ENCODE peak calls at places on chromosomes 4 and X, in five cellular contexts. M, J, A, I and W are unnamed samples.

GRCh38 chr4:56823933-56824600 is 2.6 kb upstream of the SPINK2 start:
- DNase-seq in I (no peak), A (no peak), M (no peak), J (no peak), W (no peak)

GRCh38 chr4:53905935-53906377 is 158.4 kb downstream of the CHIC2 start:
- DNase-seq in M (no peak), A (peak), I (peak), J (peak), W (peak)

GRCh38 chrX:86002076-86002896 is 45.1 kb downstream of the CHM start:
- DNase-seq in M (peak), A (peak), I (peak), J (no peak), W (no peak)

GRCh38 chr4:73589261-73589847 is 30.9 kb downstream of the RASSF6 start:
- DNase-seq in I (peak), J (no peak), M (no peak), A (no peak), W (no peak)

GRCh38 chr4:147975325-147975724 is 243.4 kb downstream of the ARHGAP10 start:
- DNase-seq in M (no peak), J (no peak), I (no peak), A (no peak), W (no peak)

GRCh38 chr4:16072168-16072567 is 11.7 kb downstream of the PROM1 start:
- DNase-seq in I (no peak), A (no peak), J (no peak), M (no peak), W (no peak)

GRCh38 chr4:12894062-12894461 is 590.1 kb downstream of the RAB28 start:
- DNase-seq in M (no peak), A (no peak), I (no peak), J (no peak), W (no peak)

GRCh38 chr4:166657261-166657660 is 577.0 kb downstream of the SPOCK3 start:
- DNase-seq in A (no peak), I (no peak), M (no peak), J (no peak), W (no peak)

GRCh38 chr4:127959794-127960193 is 5.2 kb downstream of the MFSD8 start:
- DNase-seq in A (no peak), M (no peak), I (no peak), J (no peak), W (no peak)

GRCh38 chrX:40253770-40254169 is 156.0 kb upstream of the BCOR start:
- DNase-seq in M (no peak), A (no peak), I (no peak), J (no peak), W (no peak)

GRCh38 chr4:153555730-153556440 is 89.7 kb downstream of the TMEM131L start:
- DNase-seq in M (peak), I (no peak), J (peak), A (no peak), W (no peak)

GRCh38 chr4:69697536-69697935 is 44.5 kb upstream of the UGT2A1 start:
- DNase-seq in J (no peak), A (no peak), M (no peak), I (no peak), W (no peak)

GRCh38 chrX:132375941-132376340 is 112.9 kb downstream of the MBNL3 start:
- DNase-seq in I (no peak), A (peak), J (no peak), M (no peak), W (peak)

GRCh38 chrX:80808160-80808735 is 1.4 kb downstream of the BRWD3 start:
- DNase-seq in A (peak), J (peak), I (peak), M (peak), W (peak)

GRCh38 chrX:112672788-112673560 is 6.8 kb downstream of the LHFPL1 start:
- DNase-seq in J (no peak), A (no peak), M (no peak), I (peak), W (no peak)

GRCh38 chr4:86033171-86033570 is 326.7 kb downstream of the MAPK10 start:
- DNase-seq in I (no peak), M (peak), A (no peak), J (peak), W (no peak)

GRCh38 chr4:76947369-76947768 is 2.2 kb upstream of the SEPTIN11 start:
- DNase-seq in M (no peak), I (no peak), A (no peak), J (no peak), W (no peak)

GRCh38 chr4:156242390-156242789 is 288.7 kb upstream of the CTSO start:
- DNase-seq in I (no peak), J (no peak), A (no peak), M (no peak), W (no peak)

GRCh38 chrX:19541196-19541595 is 25.9 kb upstream of the MAP3K15 start:
- DNase-seq in A (no peak), I (no peak), M (no peak), J (no peak), W (no peak)

GRCh38 chrX:97399400-97399799 is 515.7 kb downstream of the RPA4 start:
- DNase-seq in M (no peak), J (no peak), A (peak), I (peak), W (no peak)

GRCh38 chr4:137819964-137820383 is 287.7 kb upstream of the PCDH18 start:
- DNase-seq in J (no peak), A (peak), M (no peak), I (peak), W (peak)

GRCh38 chr4:80386281-80386886 is 50.9 kb downstream of the CFAP299 start:
- DNase-seq in M (no peak), J (no peak), I (no peak), A (no peak), W (no peak)

GRCh38 chr4:153651041-153651960 is 32.8 kb upstream of the TLR2 start:
- DNase-seq in I (no peak), J (peak), A (no peak), M (peak), W (peak)

GRCh38 chrX:97126020-97126419 is 242.3 kb downstream of the RPA4 start:
- DNase-seq in M (no peak), I (no peak), A (no peak), J (no peak), W (no peak)

GRCh38 chr4:105978684-105979296 is 83.5 kb downstream of the NPNT start:
- DNase-seq in A (no peak), M (no peak), J (peak), I (no peak), W (no peak)

GRCh38 chrX:115894087-115894486 is 276.5 kb upstream of the AGTR2 start:
- DNase-seq in J (no peak), M (peak), I (peak), A (peak), W (no peak)

GRCh38 chrX:47568656-47569295 is 7.8 kb downstream of the ARAF start:
- DNase-seq in I (peak), A (peak), J (no peak), M (no peak), W (peak)

GRCh38 chr4:118076958-118077766 is 42.9 kb downstream of the NDST3 start:
- DNase-seq in I (peak), M (no peak), A (peak), J (no peak), W (peak)

GRCh38 chrX:10525381-10525780 is 95.0 kb downstream of the MID1 start:
- DNase-seq in I (no peak), A (no peak), M (no peak), J (no peak), W (no peak)

GRCh38 chr4:121180558-121180957 is 16.4 kb upstream of the TNIP3 start:
- DNase-seq in J (no peak), I (no peak), M (no peak), A (no peak), W (no peak)

GRCh38 chr4:101346312-101346561 is 1.1 kb downstream of the PPP3CA start:
- DNase-seq in M (no peak), A (no peak), I (no peak), J (peak), W (peak)

GRCh38 chr4:22625301-22625700 is 67.4 kb upstream of the GBA3 start:
- DNase-seq in M (no peak), I (no peak), A (no peak), J (no peak), W (no peak)

GRCh38 chr4:4269856-4270255 is 20.1 kb downstream of the LYAR start:
- DNase-seq in M (no peak), I (no peak), J (no peak), A (no peak), W (no peak)

GRCh38 chrX:34918091-34918736 is 24.4 kb upstream of the FAM47B start:
- DNase-seq in A (peak), I (no peak), M (no peak), J (no peak), W (no peak)

GRCh38 chr4:95155759-95156451 is 392.9 kb downstream of the UNC5C start:
- DNase-seq in A (peak), M (no peak), J (no peak), I (peak), W (peak)
- H3K4me3 ChIP-seq in A (no peak), M (no peak), J (no peak), I (no peak), W (no peak)

GRCh38 chrX:49059209-49060191 is 701 bp downstream of the CCDC120 start:
- DNase-seq in I (no peak), A (no peak), M (no peak), J (no peak), W (no peak)
- H3K4me3 ChIP-seq in I (no peak), A (no peak), M (peak), J (no peak), W (no peak)

DNA sequence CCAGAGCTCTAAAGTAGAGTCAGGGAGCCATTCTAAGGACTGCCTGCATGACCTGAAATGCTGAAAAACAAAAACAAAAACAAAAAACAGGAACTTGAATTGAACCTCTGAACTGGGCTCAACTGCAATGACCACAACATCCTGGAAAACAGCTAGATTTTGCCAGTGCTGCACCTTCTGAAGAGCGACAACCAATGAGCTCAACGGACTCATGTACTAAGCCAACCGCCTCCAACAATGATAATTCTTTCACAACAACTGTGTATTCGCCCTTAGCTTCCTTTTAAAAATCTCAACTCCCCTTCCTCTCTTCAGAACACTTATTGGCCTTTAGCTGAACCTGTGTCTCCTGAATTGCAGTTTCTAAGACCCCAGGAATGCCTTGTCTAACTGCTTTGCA is 69.8 kb downstream of the HAUS3 start:
- DNase-seq in I (peak), A (no peak), M (no peak), J (no peak), W (peak)
- H3K4me3 ChIP-seq in I (no peak), A (no peak), M (no peak), J (no peak), W (peak)

GRCh38 chr4:165328708-165329107 is 1.2 kb downstream of the MSMO1 start:
- DNase-seq in I (no peak), A (no peak), J (no peak), M (no peak), W (no peak)

GRCh38 chr4:165331823-165332222 is 4.4 kb downstream of the MSMO1 start:
- DNase-seq in A (no peak), I (no peak), J (no peak), M (no peak), W (no peak)

GRCh38 chr4:165330666-165331065 is 3.2 kb downstream of the MSMO1 start:
- DNase-seq in J (no peak), A (no peak), M (no peak), I (no peak), W (no peak)

GRCh38 chr4:165331316-165331715 is 3.8 kb downstream of the MSMO1 start:
- DNase-seq in A (no peak), J (no peak), I (peak), M (no peak), W (no peak)

GRCh38 chr4:165330071-165330470 is 2.6 kb downstream of the MSMO1 start:
- DNase-seq in A (no peak), M (no peak), I (no peak), J (no peak), W (no peak)
- H3K4me3 ChIP-seq in A (no peak), M (peak), I (peak), J (no peak), W (no peak)

DNA sequence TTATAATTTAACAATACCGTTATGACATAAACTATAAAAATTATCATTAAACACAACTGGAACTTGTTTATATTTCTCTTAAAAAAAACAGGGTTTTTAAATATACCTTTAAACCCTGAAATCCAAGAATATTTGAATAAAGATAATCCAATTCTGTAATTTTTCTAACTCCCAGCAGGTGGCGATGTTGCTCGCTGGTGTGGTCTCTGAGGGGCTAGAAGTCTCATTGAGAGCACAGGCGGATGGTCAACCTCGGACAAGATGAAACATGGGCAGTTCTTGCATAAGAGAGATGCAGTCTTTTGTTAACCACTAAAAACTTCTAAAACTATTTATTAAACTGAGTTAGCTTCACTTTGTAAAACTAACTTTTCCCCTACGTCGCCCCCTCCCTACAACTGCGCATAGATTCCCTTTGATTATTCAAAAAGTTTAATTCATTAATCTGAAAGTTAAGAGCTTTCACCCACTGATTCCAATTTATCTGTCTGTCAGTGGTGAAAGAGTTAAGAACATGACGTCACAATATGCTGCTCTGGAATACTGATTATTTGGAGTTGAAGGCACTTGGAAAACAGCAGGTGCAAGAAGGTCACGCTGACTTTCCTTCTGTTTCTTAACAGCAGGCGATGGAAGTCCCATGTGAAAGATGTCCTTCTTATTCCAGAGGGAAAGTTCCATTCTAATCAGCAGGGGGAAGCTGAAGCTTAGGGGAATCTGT is 29.5 kb downstream of the DMP1 start:
- DNase-seq in J (peak), I (peak), M (no peak), A (peak), W (no peak)
- H3K4me3 ChIP-seq in J (no peak), I (no peak), M (no peak), A (no peak), W (no peak)

DNA sequence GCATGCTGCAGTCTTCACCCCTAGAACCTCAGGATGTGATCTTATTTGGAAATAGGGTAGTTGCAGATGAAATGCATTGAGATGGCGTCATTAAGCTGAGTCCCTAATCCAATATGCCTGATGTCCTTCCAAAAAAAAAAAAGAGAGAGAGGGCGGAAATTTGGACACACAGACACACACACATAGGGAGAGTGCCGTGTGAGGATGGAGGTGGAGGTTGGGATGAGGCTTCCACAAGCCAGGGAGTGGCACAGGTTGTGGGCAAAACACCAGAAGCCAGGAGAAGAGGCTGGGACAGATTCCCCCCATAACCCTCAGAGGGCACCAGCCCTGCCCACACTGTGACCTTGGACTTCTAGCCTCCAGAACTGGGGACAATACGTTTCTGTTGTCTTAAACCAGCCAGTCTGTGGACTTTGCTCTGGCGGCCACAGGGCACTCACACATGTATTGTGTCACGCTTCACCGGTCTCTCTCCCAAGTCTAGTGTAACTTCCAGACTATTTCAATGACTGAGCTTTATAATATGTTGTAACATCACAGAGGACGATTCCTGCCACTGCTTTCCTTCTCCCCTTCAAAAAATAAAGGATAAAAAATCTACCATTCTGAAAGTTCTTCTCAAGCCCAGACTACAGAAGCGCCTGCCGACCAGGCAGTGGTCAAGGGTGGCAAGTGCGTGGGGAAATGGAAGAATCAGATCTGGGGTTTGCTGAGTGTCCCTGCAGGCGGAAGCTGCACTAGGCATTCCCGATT is 35.8 kb upstream of the MAN2B2 start:
- DNase-seq in J (no peak), I (no peak), M (no peak), A (no peak), W (no peak)
- H3K4me3 ChIP-seq in J (no peak), I (no peak), M (no peak), A (no peak), W (no peak)

DNA sequence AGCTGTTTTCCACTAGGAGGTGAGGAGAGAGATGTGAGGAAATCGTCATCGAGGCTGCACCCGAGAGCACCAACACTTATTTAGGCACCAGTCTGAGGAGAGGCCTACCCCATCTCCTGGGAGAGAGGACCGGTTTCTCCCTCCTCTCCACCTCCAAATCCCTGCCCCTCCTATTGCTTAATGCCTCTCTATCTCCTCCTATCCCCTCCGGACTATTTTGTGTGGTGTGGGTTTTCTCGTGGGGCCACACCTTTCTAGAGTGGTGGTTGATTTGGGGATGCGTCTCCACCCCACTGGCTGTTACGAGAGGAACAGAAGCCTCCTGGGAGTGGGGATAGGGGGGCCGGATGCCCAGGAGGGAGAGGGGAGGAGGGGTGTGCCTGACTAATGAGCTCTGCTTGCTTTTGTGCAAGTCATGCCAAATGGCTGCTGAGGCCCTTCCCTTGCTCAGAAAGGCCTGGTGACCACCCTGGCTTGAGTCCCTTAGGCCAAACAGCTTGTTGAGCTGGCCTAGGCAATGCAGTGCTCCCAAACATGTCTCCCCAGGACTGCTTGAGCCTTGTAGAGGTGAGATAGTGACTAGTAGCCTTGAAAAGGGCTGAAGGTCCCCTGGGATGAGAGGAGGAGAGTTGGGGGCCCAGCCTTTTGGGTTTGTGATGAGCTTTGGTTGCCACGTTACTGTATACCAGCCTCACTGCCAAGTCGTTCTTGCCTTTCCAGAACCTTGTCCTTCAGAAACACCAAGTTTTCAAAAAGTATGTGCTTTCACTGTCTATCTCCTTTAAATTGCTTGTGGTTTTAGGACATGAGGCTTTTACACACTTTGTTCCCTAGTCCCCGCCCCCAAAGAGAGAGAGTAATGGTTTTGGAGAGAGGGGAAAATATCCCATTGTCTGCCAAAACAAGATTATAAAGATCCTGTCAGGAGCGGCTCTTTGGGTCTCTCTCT is 1.2 kb downstream of the MSN start:
- DNase-seq in I (peak), A (peak), M (peak), J (peak), W (peak)
- H3K4me3 ChIP-seq in I (peak), A (peak), M (peak), J (peak), W (peak)

GRCh38 chr4:119664168-119664907 is 35.7 kb upstream of the PDE5A start:
- DNase-seq in A (no peak), J (no peak), M (no peak), I (peak), W (no peak)
- H3K4me3 ChIP-seq in A (no peak), J (no peak), M (no peak), I (peak), W (no peak)

DNA sequence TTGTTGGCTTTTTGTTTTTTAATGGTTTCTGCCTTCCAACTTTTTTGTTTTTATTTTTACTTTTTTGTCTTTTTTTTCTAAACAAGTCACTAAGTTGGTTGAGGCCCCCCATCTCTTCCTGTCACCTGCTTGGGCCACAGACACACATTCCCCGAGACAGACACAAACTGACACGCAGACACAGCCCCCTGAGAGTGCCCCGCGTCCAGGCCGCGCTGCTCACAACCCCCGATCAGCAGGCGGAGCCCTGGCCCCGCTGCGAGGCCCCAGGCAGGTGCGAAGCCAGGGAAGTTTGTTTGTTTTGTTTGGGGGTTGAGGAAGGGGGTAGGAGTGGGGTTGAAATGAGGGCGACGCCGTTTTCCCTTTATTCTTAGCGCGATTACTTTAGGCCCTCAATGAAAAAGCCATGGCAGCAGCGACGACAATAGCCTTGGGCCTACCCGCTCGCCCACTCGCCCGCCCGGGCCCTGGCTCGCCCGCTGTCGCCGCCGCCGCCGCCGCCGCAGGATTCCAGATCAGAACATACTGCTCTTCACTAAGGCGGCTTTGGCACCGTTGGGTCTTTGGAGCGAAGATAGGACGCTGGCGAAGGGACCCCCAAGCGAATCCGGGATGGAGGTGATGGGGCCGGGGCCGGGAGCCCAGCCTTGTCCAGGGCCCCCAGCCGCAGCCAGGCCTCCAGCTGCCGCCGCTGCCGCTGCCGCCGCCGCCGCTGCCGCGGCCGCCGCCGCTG is 3.1 kb downstream of the PHOX2B start:
- DNase-seq in M (no peak), I (no peak), A (no peak), J (no peak), W (no peak)
- H3K4me3 ChIP-seq in M (no peak), I (no peak), A (peak), J (no peak), W (no peak)